ENCODE peak calls at places on chromosomes 13 and 19, in six cellular contexts. A is astrocyte; B is activated naive CD4-positive, alpha-beta T cell; J is LHCN-M2; D is activated CD8-positive, alpha-beta memory T cell treated with anti-CD3 and anti-CD28 coated beads for 4 hours; T is stimulated activated CD8-positive, alpha-beta memory T cell treated with anti-CD3 and anti-CD28 coated beads, Interleukin-4, amount 100 ng/mL, for 48 hours. F is an unnamed sample.

GRCh38 chr13:89383891-89384290 is 1712.7 kb downstream of the SLITRK5 start:
- DNase-seq in B (no peak), A (no peak), J (no peak), T (no peak), D (no peak), F (no peak)

GRCh38 chr19:33409035-33409434 is 35.5 kb downstream of the CEBPG start:
- DNase-seq in D (no peak), B (no peak), A (no peak), J (no peak), T (no peak), F (no peak)

GRCh38 chr19:33093420-33094210 is 12.6 kb downstream of the GPATCH1 start:
- DNase-seq in D (no peak), J (no peak), T (no peak), B (no peak), A (no peak), F (no peak)

GRCh38 chr19:1451916-1452801 is 2.2 kb downstream of the APC2 start:
- DNase-seq in D (no peak), A (no peak), J (no peak), B (no peak), T (no peak), F (no peak)

GRCh38 chr13:51034906-51035305 is 76.2 kb downstream of the C13orf42 start:
- DNase-seq in A (no peak), B (no peak), J (no peak), T (no peak), D (no peak), F (no peak)

GRCh38 chr13:100274942-100275506 is 186.1 kb downstream of the PCCA start:
- DNase-seq in B (no peak), A (peak), T (no peak), D (no peak), J (no peak), F (peak)

GRCh38 chr13:112744306-112745021 is 54.6 kb downstream of the ATP11A start:
- DNase-seq in B (no peak), J (peak), A (peak), T (no peak), D (no peak), F (no peak)

GRCh38 chr19:7550987-7551761 is 15.7 kb downstream of the PNPLA6 start:
- DNase-seq in J (peak), B (no peak), A (no peak), T (peak), D (no peak), F (peak)

GRCh38 chr19:16442386-16443276 is 29.1 kb downstream of the EPS15L1 start:
- DNase-seq in A (no peak), T (no peak), B (no peak), D (no peak), J (no peak), F (no peak)

GRCh38 chr19:47615714-47616113 is 6.8 kb downstream of the BICRA start:
- DNase-seq in T (no peak), A (no peak), B (no peak), J (no peak), D (no peak), F (no peak)

GRCh38 chr19:55460670-55461258 is 678 bp downstream of the ISOC2 start:
- DNase-seq in D (no peak), J (peak), T (peak), B (no peak), A (peak), F (peak)

GRCh38 chr13:43159007-43159406 is 135.6 kb downstream of the DNAJC15 start:
- DNase-seq in T (no peak), J (peak), A (peak), D (no peak), B (no peak), F (peak)

GRCh38 chr13:42760949-42761348 is 20.4 kb upstream of the FAM216B start:
- DNase-seq in A (peak), D (no peak), B (no peak), J (no peak), T (no peak), F (peak)

GRCh38 chr13:30708541-30708940 is 26.8 kb upstream of the ALOX5AP start:
- DNase-seq in B (no peak), D (no peak), T (no peak), A (peak), J (no peak), F (peak)

GRCh38 chr13:24212674-24213073 is 52.2 kb downstream of the SPATA13 start:
- DNase-seq in D (no peak), B (no peak), A (no peak), J (no peak), T (no peak), F (no peak)

GRCh38 chr13:72804301-72804700 is 22.4 kb downstream of the PIBF1 start:
- DNase-seq in T (no peak), B (no peak), J (no peak), A (no peak), D (no peak), F (no peak)

GRCh38 chr13:113643593-113643992 is 14.4 kb downstream of the ATP4B start:
- DNase-seq in D (no peak), B (no peak), T (no peak), J (no peak), A (peak), F (no peak)

GRCh38 chr13:111171629-111172028 is 56.5 kb downstream of the ARHGEF7 start:
- DNase-seq in B (no peak), J (no peak), T (no peak), D (no peak), A (no peak), F (no peak)

GRCh38 chr19:4187313-4188122 is 5.0 kb downstream of the ANKRD24 start:
- DNase-seq in J (no peak), A (no peak), B (no peak), T (no peak), D (no peak), F (no peak)

GRCh38 chr13:93859666-93860065 is 619.8 kb downstream of the DCT start:
- DNase-seq in A (peak), T (no peak), J (peak), B (no peak), D (no peak), F (peak)

GRCh38 chr13:99356216-99357089 is 49.3 kb upstream of the GPR183 start:
- DNase-seq in J (peak), T (no peak), D (no peak), A (peak), B (no peak), F (peak)

GRCh38 chr19:29454109-29454508 is 71.7 kb upstream of the VSTM2B start:
- DNase-seq in J (no peak), B (no peak), D (no peak), A (no peak), T (no peak), F (no peak)

GRCh38 chr13:98961204-98962105 is 16.4 kb downstream of the DOCK9 start:
- DNase-seq in J (no peak), T (no peak), A (no peak), B (no peak), D (no peak), F (peak)

GRCh38 chr13:92500192-92500591 is 726.4 kb upstream of the GPC6 start:
- DNase-seq in D (no peak), T (no peak), B (no peak), A (no peak), J (no peak), F (no peak)

GRCh38 chr13:24148414-24149305 is 11.9 kb upstream of the SPATA13 start:
- DNase-seq in T (no peak), D (no peak), A (peak), B (no peak), J (peak), F (peak)

GRCh38 chr19:5590151-5590864 is 22.6 kb upstream of the TINCR start:
- DNase-seq in T (no peak), D (no peak), B (no peak), A (no peak), J (no peak), F (no peak)

GRCh38 chr13:48853381-48854102 is 122.2 kb upstream of the FNDC3A start:
- DNase-seq in D (no peak), J (peak), T (peak), B (no peak), A (peak), F (peak)

GRCh38 chr13:110014719-110015118 is 228.3 kb upstream of the IRS2 start:
- DNase-seq in T (no peak), J (peak), B (no peak), A (no peak), D (no peak), F (no peak)

GRCh38 chr19:2494084-2494446 is 18.1 kb downstream of the GADD45B start:
- DNase-seq in J (peak), B (no peak), T (no peak), D (no peak), A (peak), F (peak)

GRCh38 chr19:10952809-10953208 is 8.0 kb upstream of the SMARCA4 start:
- DNase-seq in A (no peak), T (no peak), B (no peak), J (no peak), D (no peak), F (no peak)